ENCODE peak calls at places on chromosomes 11 and 22, in six cellular contexts. H is GM12878, I is fibroblast of lung, Q is GM23338, V is mammary epithelial cell, C is endothelial cell of umbilical vein. X is an unnamed sample.

GRCh38 chr11:111635706-111636045 is 33.4 kb downstream of the SIK2 start:
- DNase-seq in H (no peak), V (no peak), I (peak; percentile 87), Q (no peak), C (no peak), X (no peak)

GRCh38 chr11:64447717-64448598 is 89.0 kb downstream of the RPS6KA4 start:
- DNase-seq in V (no peak), H (peak; percentile 40), Q (peak; percentile 53), C (no peak), I (peak; percentile 20), X (no peak)

GRCh38 chr11:28756977-28757376 is 648.8 kb downstream of the METTL15 start:
- DNase-seq in H (no peak), V (peak; percentile 32), C (peak; percentile 83), Q (no peak), I (peak; percentile 59), X (peak; percentile 33)

GRCh38 chr11:12827929-12828812 is 153.9 kb downstream of the TEAD1 start:
- DNase-seq in C (peak; percentile 91), V (peak; percentile 71), I (peak; percentile 89), Q (peak; percentile 76), H (no peak), X (peak; percentile 74)

GRCh38 chr11:80261776-80262175 is 820.9 kb upstream of the TENM4 start:
- DNase-seq in V (no peak), H (no peak), Q (no peak), C (no peak), I (no peak), X (no peak)

GRCh38 chr11:75490221-75491181 is 35.2 kb downstream of the GDPD5 start:
- DNase-seq in V (peak; percentile 32), H (no peak), I (no peak), C (peak; percentile 36), Q (peak; percentile 67), X (peak; percentile 76)

GRCh38 chr22:20782601-20783299 is 8.8 kb downstream of the SERPIND1 start:
- DNase-seq in Q (no peak), C (peak; percentile 48), V (no peak), H (no peak), I (no peak), X (no peak)

GRCh38 chr22:39176067-39176621 is 23.7 kb upstream of the CBX7 start:
- DNase-seq in V (no peak), C (peak; percentile 78), Q (peak; percentile 92), H (no peak), I (peak; percentile 43), X (peak; percentile 89)

GRCh38 chr11:32531528-32531927 is 52.1 kb upstream of the EIF3M start:
- DNase-seq in H (no peak), Q (no peak), I (peak; percentile 19), V (peak; percentile 70), C (no peak), X (no peak)

GRCh38 chr11:3155691-3156258 is 9.3 kb downstream of the OSBPL5 start:
- DNase-seq in Q (no peak), H (no peak), I (peak; percentile 40), V (no peak), C (no peak), X (no peak)

GRCh38 chr11:116052603-116053537 is 548.7 kb upstream of the CADM1 start:
- DNase-seq in H (no peak), C (no peak), I (no peak), V (no peak), Q (peak; percentile 40), X (no peak)

GRCh38 chr22:45587638-45588481 is 83.8 kb upstream of the ATXN10 start:
- DNase-seq in I (no peak), C (no peak), V (no peak), Q (no peak), H (no peak), X (no peak)

GRCh38 chr11:95586155-95586554 is 203.4 kb downstream of the FAM76B start:
- DNase-seq in I (no peak), Q (no peak), V (no peak), H (no peak), C (no peak), X (no peak)

GRCh38 chr11:60631939-60632338 is 67.5 kb upstream of the MS4A8 start:
- DNase-seq in I (no peak), H (peak; percentile 13), V (no peak), C (no peak), Q (no peak), X (no peak)

GRCh38 chr11:66336234-66337102 is at the start of gene RIN1:
- DNase-seq in V (peak; percentile 99), C (peak; percentile 85), H (peak; percentile 83), Q (peak; percentile 88), I (peak; percentile 98), X (peak; percentile 92)

GRCh38 chr11:94959179-94959578 is 14.2 kb downstream of the CWC15 start:
- DNase-seq in V (no peak), I (no peak), C (no peak), H (no peak), Q (no peak), X (no peak)

GRCh38 chr11:26439854-26440253 is 107.9 kb downstream of the ANO3 start:
- DNase-seq in Q (no peak), V (no peak), H (no peak), C (no peak), I (no peak), X (no peak)

GRCh38 chr11:64186205-64187165 is 514 bp downstream of the STIP1 start:
- DNase-seq in C (peak; percentile 39), H (no peak), I (no peak), V (peak; percentile 17), Q (peak; percentile 48), X (no peak)

GRCh38 chr22:20117656-20118571 is 888 bp upstream of the TRMT2A start:
- DNase-seq in I (peak; percentile 8), C (peak; percentile 25), Q (peak; percentile 32), H (no peak), V (no peak), X (no peak)

GRCh38 chr22:44454113-44454769 is 43.8 kb downstream of the RTL6 start:
- DNase-seq in C (no peak), H (no peak), V (no peak), Q (no peak), I (no peak), X (no peak)

GRCh38 chr22:42010778-42011177 is 12.2 kb downstream of the WBP2NL start:
- DNase-seq in H (no peak), V (no peak), Q (no peak), I (no peak), C (no peak), X (no peak)
- TF ChIP-seq EZH2 in H (no peak), V (no peak), Q (no peak), I (no peak), C (no peak), X (no peak)

GRCh38 chr22:37747090-37747714 is 50.4 kb downstream of the TRIOBP start:
- DNase-seq in H (no peak), I (peak; percentile 50), Q (no peak), C (peak; percentile 64), V (peak; percentile 56), X (peak; percentile 57)

GRCh38 chr22:37746366-37747089 is 49.7 kb downstream of the TRIOBP start:
- DNase-seq in H (no peak), Q (no peak), C (peak; percentile 21), I (no peak), V (peak; percentile 16), X (no peak)

GRCh38 chr22:37745548-37746365 is 48.9 kb downstream of the TRIOBP start:
- DNase-seq in V (peak; percentile 85), I (peak; percentile 84), C (peak; percentile 88), H (peak; percentile 37), Q (peak; percentile 97), X (peak; percentile 78)

GRCh38 chr22:37742374-37743092 is 45.7 kb downstream of the TRIOBP start:
- DNase-seq in Q (no peak), H (no peak), C (no peak), I (peak; percentile 87), V (peak; percentile 95), X (peak; percentile 98)

GRCh38 chr22:37744589-37744988 is 47.7 kb downstream of the TRIOBP start:
- DNase-seq in I (no peak), Q (no peak), V (no peak), C (no peak), H (no peak), X (no peak)
- TF ChIP-seq CTCF in I (no peak), Q (no peak), V (no peak), C (no peak), H (no peak), X (no peak)

DNA sequence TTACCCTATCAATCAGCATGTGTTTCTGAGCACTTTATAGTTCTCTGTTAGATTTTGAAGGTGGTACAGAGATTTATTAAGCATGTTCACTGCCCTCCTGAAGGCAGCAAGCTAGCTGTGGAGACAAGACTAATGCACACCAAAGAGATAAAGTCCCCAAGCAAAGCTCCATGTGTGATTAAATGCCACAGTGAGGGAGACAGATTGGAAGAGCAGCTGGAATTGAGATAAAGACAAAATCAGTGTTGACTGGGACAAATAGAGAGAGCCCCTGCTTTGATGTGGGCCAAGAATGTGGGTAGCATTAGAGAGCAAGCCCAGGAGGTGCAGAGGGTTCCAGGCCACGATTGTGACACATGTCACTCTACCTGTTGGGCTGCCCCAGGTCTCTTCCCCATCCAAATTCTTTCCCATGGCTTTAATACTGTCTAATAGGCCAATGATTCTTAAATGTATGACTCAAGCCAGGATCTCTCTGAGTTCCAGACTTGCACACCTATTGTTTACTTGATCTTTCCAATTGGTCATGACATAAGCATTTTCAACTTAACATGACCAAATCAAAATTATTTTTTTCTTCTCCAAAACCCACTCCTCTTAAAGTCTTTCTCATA is 60.1 kb upstream of the ZC3H12C start:
- DNase-seq in V (no peak), C (no peak), H (no peak), Q (no peak), I (no peak), X (peak; percentile 84)
- H2AFZ ChIP-seq in V (no peak overlapping the region), C (no peak overlapping the region), H (no peak overlapping the region), Q (peak overlapping the region; percentile 87), I (no peak overlapping the region), X (no peak overlapping the region)

DNA sequence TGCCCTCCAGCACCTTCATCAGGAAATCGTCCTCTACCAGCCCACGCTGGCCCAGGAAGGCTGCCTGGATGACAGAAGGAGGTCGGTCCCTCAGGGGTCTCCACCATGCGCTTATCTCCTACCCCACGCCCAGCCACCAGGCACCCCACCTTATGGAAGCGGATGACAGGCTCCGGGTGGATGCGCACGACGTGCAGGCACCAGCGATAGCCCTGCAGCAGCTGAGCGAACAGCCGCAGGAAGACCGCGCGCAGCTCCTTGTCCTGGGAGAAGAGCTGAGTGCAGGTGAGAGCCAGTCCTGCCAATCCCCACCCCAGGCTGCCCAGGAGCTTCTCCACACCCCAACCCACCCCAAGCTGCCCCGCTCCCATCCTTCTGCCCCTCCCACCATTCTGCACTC is 9.8 kb downstream of the SBF1 start:
- DNase-seq in V (no peak), H (no peak), C (no peak), Q (no peak), I (no peak), X (no peak)
- TF ChIP-seq EZH2 in V (no peak), H (no peak), C (no peak), Q (no peak), I (no peak), X (no peak)

GRCh38 chr11:110469101-110469500 is 39.4 kb downstream of the FDX1 start:
- DNase-seq in I (peak; percentile 60), V (no peak), Q (no peak), C (no peak), H (no peak), X (no peak)

GRCh38 chr11:110467556-110467955 is 37.8 kb downstream of the FDX1 start:
- DNase-seq in I (no peak), H (no peak), C (no peak), Q (peak; percentile 28), V (no peak), X (no peak)

GRCh38 chr11:110468095-110468494 is 38.3 kb downstream of the FDX1 start:
- DNase-seq in V (no peak), C (no peak), I (no peak), H (no peak), Q (no peak), X (no peak)

GRCh38 chr11:110463153-110463552 is 33.4 kb downstream of the FDX1 start:
- DNase-seq in I (peak; percentile 69), C (peak; percentile 39), H (no peak), Q (peak; percentile 71), V (no peak), X (peak; percentile 12)
- TF ChIP-seq CTCF in I (peak; percentile 68), C (peak; percentile 51), H (peak; percentile 29), Q (peak; percentile 89), V (peak; percentile 39), X (peak; percentile 55)